ENCODE peak calls at places on chromosomes 5 and 9, in nine cellular contexts. U, P, X, Q, G, O, W, E and T are unnamed samples.

GRCh38 chr5:154311362-154311761 is 120.8 kb downstream of the GALNT10 start:
- DNase-seq in E (no peak), G (no peak), W (no peak), X (no peak), Q (no peak), P (no peak), O (no peak), U (peak; percentile 39), T (no peak)

GRCh38 chr5:160507181-160507811 is 85.6 kb downstream of the PTTG1 start:
- DNase-seq in X (peak; percentile 65), W (no peak), U (no peak), O (no peak), P (no peak), G (no peak), E (no peak), Q (no peak), T (peak; percentile 31)

GRCh38 chr5:1880377-1881272 is 2.1 kb downstream of the IRX4 start:
- DNase-seq in P (no peak), U (no peak), E (no peak), O (no peak), X (no peak), G (no peak), W (no peak), Q (no peak), T (no peak)

GRCh38 chr9:970310-971002 is 6.0 kb upstream of the DMRT3 start:
- DNase-seq in P (no peak), U (no peak), X (no peak), W (no peak), Q (no peak), E (no peak), G (no peak), O (no peak), T (no peak)

GRCh38 chr5:133483406-133484090 is 128.8 kb downstream of the FSTL4 start:
- DNase-seq in O (peak; percentile 46), U (no peak), G (peak; percentile 12), X (no peak), Q (no peak), P (no peak), W (no peak), E (no peak), T (no peak)

GRCh38 chr5:87300744-87301143 is 33.1 kb downstream of the RASA1 start:
- DNase-seq in X (peak; percentile 94), P (no peak), E (peak; percentile 82), Q (peak; percentile 81), U (no peak), O (no peak), G (peak; percentile 83), W (no peak), T (peak; percentile 94)

GRCh38 chr9:105338308-105338707 is 93.9 kb downstream of the SLC44A1 start:
- DNase-seq in Q (no peak), U (no peak), X (no peak), W (no peak), O (no peak), P (no peak), G (no peak), E (no peak), T (no peak)

GRCh38 chr5:14337603-14338002 is 194.5 kb downstream of the TRIO start:
- DNase-seq in P (no peak), W (no peak), G (no peak), O (no peak), X (no peak), U (no peak), Q (no peak), E (no peak), T (no peak)

GRCh38 chr5:16593630-16594029 is 23.2 kb downstream of the RETREG1 start:
- DNase-seq in Q (no peak), U (no peak), G (no peak), W (no peak), E (no peak), O (no peak), X (no peak), P (no peak), T (no peak)

GRCh38 chr5:138351056-138351455 is 1.4 kb upstream of the KDM3B start:
- DNase-seq in G (no peak), W (no peak), Q (no peak), X (peak; percentile 87), U (no peak), P (no peak), O (no peak), E (no peak), T (peak; percentile 39)

GRCh38 chr5:72760259-72760658 is 56.2 kb upstream of the TNPO1 start:
- DNase-seq in Q (no peak), U (no peak), O (no peak), G (no peak), E (no peak), W (no peak), P (no peak), X (peak; percentile 53), T (peak; percentile 16)

GRCh38 chr5:67985686-67986387 is 229.7 kb upstream of the PIK3R1 start:
- DNase-seq in G (no peak), U (no peak), X (peak; percentile 11), P (no peak), Q (no peak), W (no peak), E (no peak), O (no peak), T (no peak)

GRCh38 chr5:1507457-1507856 is 16.3 kb downstream of the LPCAT1 start:
- DNase-seq in G (no peak), Q (no peak), W (no peak), E (no peak), P (peak; percentile 76), U (no peak), X (no peak), O (no peak), T (no peak)

DNA sequence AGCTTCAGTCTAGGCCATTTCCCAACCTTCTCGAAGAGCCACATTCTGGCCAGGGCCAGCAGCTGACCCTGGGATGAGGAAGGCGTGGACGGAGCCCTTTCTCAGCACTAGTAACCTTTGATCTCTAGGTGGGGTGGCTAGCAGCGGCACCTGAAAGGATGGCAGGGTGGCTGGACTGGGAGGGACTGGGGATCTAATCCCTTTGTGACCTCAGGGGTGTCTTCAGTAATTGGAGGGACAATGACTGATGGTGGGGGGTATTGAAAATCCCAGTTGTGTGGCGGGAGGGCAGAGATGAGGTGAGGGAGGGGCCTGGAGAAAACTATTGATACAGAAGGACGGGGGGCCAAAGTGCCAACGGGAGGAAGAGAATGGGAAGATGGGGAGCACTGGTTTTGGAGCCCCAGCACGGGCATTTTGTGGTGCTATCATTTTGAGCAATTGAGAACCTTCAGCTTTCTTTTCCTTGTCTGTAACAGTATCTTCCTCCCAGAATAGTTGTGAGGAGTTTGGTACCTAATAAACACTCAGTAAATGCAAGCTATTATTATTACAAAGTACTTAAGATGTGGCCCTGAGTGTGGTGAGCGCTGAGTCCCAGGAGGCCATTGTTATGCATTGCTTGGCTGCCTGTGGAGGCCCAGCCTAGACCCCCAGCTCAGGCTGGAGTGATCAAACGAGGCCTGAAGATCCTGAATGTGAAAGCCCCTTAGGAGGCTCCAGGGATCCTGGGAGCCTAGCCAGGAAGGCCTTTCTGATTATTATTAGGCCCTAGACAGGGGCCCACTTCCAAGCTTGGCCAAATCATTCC is 37.3 kb upstream of the UBE2D2 start:
- DNase-seq in W (no peak), X (no peak), G (no peak), Q (no peak), P (peak; percentile 24), E (no peak), O (no peak), U (no peak), T (no peak)
- H3K27ac ChIP-seq in W (no peak overlapping the region), X (no peak overlapping the region), G (no peak overlapping the region), Q (no peak overlapping the region), P (no peak overlapping the region), E (no peak overlapping the region), O (no peak overlapping the region), U (no peak overlapping the region), T (no peak overlapping the region)

DNA sequence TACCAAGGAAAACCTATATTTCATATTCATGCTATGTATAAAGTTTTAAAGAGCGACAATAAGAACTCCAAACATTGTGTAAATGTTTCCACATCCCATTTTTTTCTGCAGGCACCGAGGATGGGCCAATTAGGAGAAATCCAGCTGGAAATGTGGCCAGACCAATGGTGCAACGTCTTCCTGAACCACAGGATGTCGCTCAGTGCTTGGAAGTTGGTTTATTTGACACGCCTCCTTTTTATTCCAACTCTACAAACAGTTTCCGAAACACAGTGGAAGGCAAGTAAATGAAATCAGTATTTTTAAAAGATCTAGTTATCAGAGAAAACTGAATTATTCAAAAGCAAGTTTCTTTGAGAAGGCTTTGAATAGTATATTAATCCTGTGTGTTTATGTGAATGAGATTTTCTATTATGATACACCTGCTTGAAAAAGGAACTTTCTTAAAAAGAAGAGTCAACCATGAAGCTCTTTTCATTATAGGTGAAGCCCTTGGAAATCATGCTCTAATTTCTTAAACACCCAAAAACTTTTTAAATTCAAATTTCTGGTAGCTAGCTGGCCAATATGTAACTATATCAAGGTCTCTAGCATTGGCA is 9.1 kb downstream of the TYRP1 start:
- DNase-seq in O (peak; percentile 73), E (peak; percentile 72), Q (peak; percentile 56), G (peak; percentile 70), U (peak; percentile 34), W (no peak), P (no peak), X (peak; percentile 70), T (peak; percentile 31)
- TF ChIP-seq CTCF in O (no peak), E (peak; percentile 84), Q (peak; percentile 59), G (peak; percentile 58), U (peak; percentile 15), W (no peak), P (peak; percentile 42), X (peak; percentile 76), T (peak; percentile 64)

DNA sequence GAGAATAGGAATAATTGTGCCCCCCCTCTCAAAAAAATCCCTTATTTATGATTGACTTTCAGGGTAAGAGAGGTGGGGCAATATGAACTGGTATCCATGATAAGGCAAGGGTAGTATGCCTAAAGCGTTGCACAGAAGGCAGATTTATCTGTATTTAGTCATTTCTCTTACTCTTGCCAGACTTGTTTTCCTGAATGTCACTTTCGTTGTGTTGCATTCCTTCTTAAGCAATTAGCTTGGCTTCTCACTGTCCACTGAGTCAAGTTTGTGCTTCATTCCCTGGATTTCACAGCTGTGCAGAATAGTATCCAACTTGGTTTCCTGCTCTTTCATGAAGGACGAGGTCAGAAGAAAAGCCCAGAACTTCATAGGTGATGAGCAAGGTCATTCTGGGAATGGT is 301.5 kb upstream of the ACTBL2 start:
- DNase-seq in X (no peak), W (no peak), U (no peak), E (no peak), Q (no peak), P (no peak), G (peak; percentile 36), O (no peak), T (peak; percentile 30)
- H3K27ac ChIP-seq in X (no peak overlapping the region), W (no peak overlapping the region), U (peak overlapping the region; percentile 2), E (peak overlapping the region; percentile 13), Q (no peak overlapping the region), P (no peak overlapping the region), G (no peak overlapping the region), O (no peak overlapping the region), T (no peak overlapping the region)

DNA sequence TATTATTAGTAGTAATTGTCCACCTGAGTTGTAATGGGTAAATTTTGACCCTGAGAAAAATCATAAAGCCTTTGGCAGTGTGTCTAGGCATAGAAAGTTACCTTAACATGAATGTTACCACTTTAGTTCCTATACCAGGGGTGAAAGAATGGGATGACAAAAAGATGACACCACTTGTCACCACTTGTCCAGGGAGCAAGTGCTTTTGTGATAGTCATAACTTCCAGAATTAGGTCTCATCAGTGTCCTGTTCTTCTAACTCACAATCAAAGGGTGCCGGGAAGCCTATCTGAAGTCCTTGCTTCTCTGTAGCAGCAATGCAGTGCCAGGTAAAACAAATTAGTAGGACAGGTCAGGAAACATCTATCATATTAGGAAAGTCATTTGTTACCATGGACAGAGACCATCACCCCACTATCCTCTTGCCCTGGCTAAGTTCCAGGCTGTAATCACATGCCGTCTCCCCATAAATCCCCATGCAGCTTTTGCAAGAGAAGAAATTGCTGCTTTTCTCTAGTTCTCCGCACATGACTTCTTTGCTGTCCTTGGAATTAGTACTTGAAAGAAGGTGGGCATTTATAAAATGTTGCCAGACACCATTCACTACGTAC is 156.5 kb upstream of the SGCD start:
- DNase-seq in G (no peak), U (no peak), X (no peak), E (no peak), O (no peak), Q (no peak), W (no peak), P (no peak), T (no peak)
- TF ChIP-seq CTCF in G (no peak), U (no peak), X (no peak), E (no peak), O (no peak), Q (no peak), W (no peak), P (no peak), T (no peak)